ENCODE peak calls at places on chromosomes 6 and 20, in four cellular contexts. B, Y, V and Q are unnamed samples.

GRCh38 chr6:143747347-143747842 is 69.6 kb downstream of the PHACTR2 start:
- DNase-seq in B (peak), Y (no peak), V (peak), Q (no peak)

GRCh38 chr6:84687487-84687886 is 76.9 kb downstream of the TBX18 start:
- DNase-seq in B (no peak), Y (no peak), V (no peak), Q (no peak)

GRCh38 chr6:149560736-149561135 is 5.4 kb upstream of the GINM1 start:
- DNase-seq in B (peak), Y (no peak), V (no peak), Q (peak)

GRCh38 chr20:56554869-56555268 is 21.8 kb downstream of the FAM209B start:
- DNase-seq in B (peak), Y (peak), V (peak), Q (peak)

GRCh38 chr20:50286609-50287008 is 96.0 kb downstream of the CEBPB start:
- DNase-seq in B (no peak), Y (no peak), V (no peak), Q (peak)

GRCh38 chr6:45605971-45606370 is 228.2 kb upstream of the SUPT3H start:
- DNase-seq in B (no peak), Y (no peak), V (no peak), Q (no peak)

GRCh38 chr6:99002826-99003225 is 55.1 kb upstream of the FBXL4 start:
- DNase-seq in B (no peak), Y (no peak), V (no peak), Q (no peak)

GRCh38 chr6:139588734-139589418 is 214.4 kb upstream of the CITED2 start:
- DNase-seq in B (no peak), Y (no peak), V (peak), Q (no peak)

GRCh38 chr6:112150363-112150762 is 63.0 kb downstream of the FAM229B start:
- DNase-seq in B (peak), Y (no peak), V (no peak), Q (no peak)

GRCh38 chr6:118715371-118715770 is 64.0 kb upstream of the CEP85L start:
- DNase-seq in B (no peak), Y (no peak), V (no peak), Q (no peak)

GRCh38 chr6:11702039-11702795 is 76.4 kb downstream of the ADTRP start:
- DNase-seq in B (peak), Y (no peak), V (no peak), Q (no peak)

GRCh38 chr6:44253307-44254101 is 3.8 kb downstream of the SLC35B2 start:
- DNase-seq in B (peak), Y (no peak), V (peak), Q (no peak)

GRCh38 chr6:30743099-30744053 is 889 bp upstream of the FLOT1 start:
- DNase-seq in B (peak), Y (no peak), V (no peak), Q (peak)

GRCh38 chr20:50019466-50020256 is 36.9 kb downstream of the SNAI1 start:
- DNase-seq in B (no peak), Y (no peak), V (no peak), Q (no peak)

GRCh38 chr20:50713677-50714101 is 17.7 kb upstream of the PARD6B start:
- DNase-seq in B (peak), Y (no peak), V (no peak), Q (no peak)

GRCh38 chr20:1674361-1674760 is 16.8 kb upstream of the SIRPG start:
- DNase-seq in B (no peak), Y (no peak), V (no peak), Q (no peak)

GRCh38 chr6:107491059-107491609 is 1.2 kb downstream of the SOBP start:
- DNase-seq in B (no peak), Y (no peak), V (peak), Q (peak)

GRCh38 chr6:98832282-98833100 is 1.9 kb upstream of the POU3F2 start:
- DNase-seq in B (no peak), Y (no peak), V (no peak), Q (no peak)

GRCh38 chr6:107140581-107140980 is 25.3 kb upstream of the BEND3 start:
- DNase-seq in B (no peak), Y (no peak), V (no peak), Q (no peak)

GRCh38 chr6:53067799-53068442 is 2.7 kb downstream of the FBXO9 start:
- DNase-seq in B (peak), Y (no peak), V (no peak), Q (no peak)
- TF ChIP-seq FOXK2 in B (peak), Y (no peak), V (no peak), Q (no peak)

DNA sequence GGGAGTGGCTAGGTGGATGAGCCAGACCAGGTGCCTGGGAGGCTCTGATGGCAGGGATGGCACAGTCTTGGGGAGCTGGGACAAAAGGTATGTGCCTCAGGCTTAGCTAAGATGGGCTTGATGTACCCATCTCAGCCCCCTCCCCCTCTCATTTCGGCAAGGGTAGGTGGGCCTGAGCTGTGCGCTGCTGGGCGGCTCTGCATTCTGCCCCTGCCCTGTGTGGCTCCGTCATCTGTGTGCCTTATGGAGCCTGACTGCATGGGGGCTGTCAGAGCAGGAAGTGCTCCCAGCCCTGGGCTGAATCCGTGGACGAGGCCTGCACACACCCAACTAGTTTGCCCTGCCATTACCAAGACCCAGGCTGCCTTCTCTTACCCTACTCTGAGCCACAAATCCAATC is 54.7 kb downstream of the PYGB start:
- DNase-seq in B (no peak), Y (no peak), V (no peak), Q (no peak)
- TF ChIP-seq BHLHE40 in B (no peak), Y (no peak), V (no peak), Q (no peak)

GRCh38 chr20:44959082-44959895 is 908 bp downstream of the TOMM34 start:
- DNase-seq in B (peak), Y (no peak), V (peak), Q (no peak)
- TF ChIP-seq FOXK2 in B (peak), Y (peak), V (no peak), Q (no peak)

DNA sequence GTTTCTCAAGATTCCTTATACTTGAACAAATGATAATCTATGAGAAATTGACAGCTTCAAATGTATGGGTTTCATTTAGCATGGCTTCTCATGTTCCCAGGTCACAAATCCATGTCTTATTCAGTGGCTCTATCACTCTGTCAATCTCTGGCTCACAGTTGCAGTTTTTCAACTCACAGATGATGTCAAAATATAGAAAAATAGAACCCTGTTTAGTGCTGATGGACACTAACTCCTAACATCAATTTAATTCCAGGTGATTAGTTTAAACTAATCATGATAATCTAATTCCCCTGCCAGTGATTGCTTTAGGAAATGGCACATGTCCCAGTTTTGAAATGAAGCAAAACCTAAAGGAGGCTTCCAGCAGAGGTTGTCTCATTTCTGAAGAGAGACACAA is 13.0 kb downstream of the KHDC1 start:
- DNase-seq in B (no peak), Y (no peak), V (no peak), Q (no peak)
- TF ChIP-seq BHLHE40 in B (no peak), Y (no peak), V (no peak), Q (no peak)

DNA sequence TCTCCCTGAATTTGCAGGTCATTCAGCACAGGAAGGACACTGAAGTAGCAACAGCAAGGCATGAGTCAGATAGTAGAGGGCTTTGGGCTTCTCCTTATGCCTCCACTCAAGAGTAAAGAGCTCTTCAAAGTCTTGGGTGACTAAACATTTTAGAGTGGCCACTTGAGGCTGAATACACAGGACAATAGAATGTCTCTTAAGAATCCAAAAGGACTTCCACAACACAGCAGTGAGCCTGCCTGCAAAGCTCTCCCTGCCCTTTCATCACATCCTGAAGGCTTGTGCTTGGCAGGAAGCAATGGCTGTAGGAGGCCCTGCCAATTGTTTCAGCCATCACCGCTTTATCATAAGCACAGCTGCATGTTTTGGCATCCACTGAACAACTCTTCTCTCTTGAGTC is 36.8 kb downstream of the FOXQ1 start:
- DNase-seq in B (no peak), Y (no peak), V (no peak), Q (no peak)
- TF ChIP-seq FOXK2 in B (no peak), Y (no peak), V (no peak), Q (no peak)

GRCh38 chr6:102798631-102799030 is 1405.1 kb downstream of the GRIK2 start:
- DNase-seq in B (no peak), Y (no peak), V (no peak), Q (peak)
- TF ChIP-seq BHLHE40 in B (no peak), Y (no peak), V (no peak), Q (no peak)

DNA sequence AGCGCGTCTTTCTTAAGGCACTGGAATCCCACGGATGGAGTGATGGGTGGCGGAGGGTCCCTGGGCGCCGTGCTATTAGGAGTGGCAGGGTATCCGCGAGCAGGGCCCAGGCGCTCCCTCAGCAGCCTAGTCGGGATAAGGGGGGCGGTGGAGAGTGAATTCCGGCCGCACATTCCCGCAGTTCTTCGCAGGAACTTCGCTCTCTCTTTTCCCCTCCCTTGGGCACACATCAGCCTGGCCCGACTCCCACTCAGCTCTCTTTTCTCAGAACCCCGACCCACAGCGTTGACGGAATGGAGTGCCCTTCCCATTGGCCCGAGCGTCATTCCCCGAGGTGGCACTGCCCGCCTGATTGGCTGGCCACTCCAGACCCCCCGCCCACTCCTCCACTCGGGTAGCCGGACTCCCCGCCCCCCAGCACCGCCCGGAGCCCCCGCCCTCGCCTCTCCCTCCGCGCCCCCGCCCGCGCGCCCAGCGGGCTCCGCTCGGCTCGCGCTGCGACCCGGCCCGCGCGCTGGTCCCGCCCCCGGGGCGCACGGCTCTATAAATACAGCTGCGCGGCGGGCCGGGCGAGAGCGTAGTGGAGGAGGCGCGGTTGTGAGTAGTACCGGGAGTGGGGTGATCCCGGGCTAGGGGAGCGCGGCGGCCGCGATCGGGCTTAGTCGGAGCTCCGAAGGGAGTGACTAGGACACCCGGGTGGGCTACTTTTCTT is at the start of gene ID4:
- DNase-seq in B (no peak), Y (no peak), V (no peak), Q (peak)
- TF ChIP-seq FOXK2 in B (no peak), Y (no peak), V (no peak), Q (no peak)